ENCODE peak calls at places on chromosomes 5 and 9, in ten cellular contexts. B is coronary artery; Q is OCI-LY7; C is naive thymus-derived CD4-positive, alpha-beta T cell; X is PC-9; Z is GM23338; J is dorsolateral prefrontal cortex; L is osteoblast; F is cardiac muscle cell; E is neural progenitor cell. R is an unnamed sample.

GRCh38 chr9:94681508-94681907 is 42.2 kb upstream of the FBP1 start:
- DNase-seq in Q (peak; percentile 74), J (peak; percentile 71), L (peak; percentile 92), E (peak; percentile 82), X (peak; percentile 51), B (peak; percentile 84), Z (peak; percentile 80), C (peak; percentile 61), F (peak; percentile 79), R (no peak)

GRCh38 chr5:94575196-94575595 is 43.2 kb downstream of the KIAA0825 start:
- DNase-seq in F (no peak), L (no peak), E (no peak), C (no peak), Z (no peak), X (no peak), B (no peak), Q (no peak), J (no peak), R (no peak)

GRCh38 chr9:109139851-109140250 is 20.1 kb upstream of the TMEM245 start:
- DNase-seq in X (no peak), B (no peak), E (no peak), F (no peak), J (no peak), Q (no peak), C (no peak), Z (no peak), L (no peak), R (no peak)

GRCh38 chr9:5269249-5269715 is 35.2 kb downstream of the RLN2 start:
- DNase-seq in F (peak; percentile 8), Q (no peak), E (peak; percentile 18), C (no peak), X (peak; percentile 33), L (peak; percentile 50), J (no peak), B (no peak), Z (peak; percentile 89), R (no peak)

GRCh38 chr5:132422720-132423442 is 53.4 kb downstream of the SLC22A5 start:
- DNase-seq in L (no peak), Z (no peak), B (no peak), F (peak; percentile 55), E (no peak), J (no peak), Q (peak; percentile 69), X (peak; percentile 83), C (no peak), R (no peak)

GRCh38 chr5:88660326-88660946 is 222.5 kb downstream of the MEF2C start:
- DNase-seq in Z (peak; percentile 73), C (no peak), F (no peak), Q (peak; percentile 13), B (no peak), L (peak; percentile 84), X (peak; percentile 74), E (peak; percentile 68), J (peak; percentile 78), R (no peak)

GRCh38 chr5:150487199-150488061 is 20.5 kb upstream of the NDST1 start:
- DNase-seq in Q (peak; percentile 79), B (no peak), X (no peak), J (peak; percentile 63), Z (no peak), L (peak; percentile 86), F (no peak), E (no peak), C (no peak), R (no peak)

GRCh38 chr9:33159760-33160127 is 7.4 kb downstream of the B4GALT1 start:
- DNase-seq in C (peak; percentile 69), F (no peak), B (peak; percentile 76), E (no peak), X (peak; percentile 73), L (peak; percentile 68), Z (no peak), Q (peak; percentile 50), J (no peak), R (no peak)

GRCh38 chr5:172642046-172642409 is 965 bp downstream of the NEURL1B start:
- DNase-seq in C (no peak), L (peak; percentile 85), J (no peak), X (no peak), Q (no peak), E (no peak), F (peak; percentile 20), B (no peak), Z (no peak), R (no peak)

GRCh38 chr5:147464211-147464610 is 45.7 kb downstream of the DPYSL3 start:
- DNase-seq in F (peak; percentile 41), C (no peak), L (no peak), B (no peak), X (no peak), E (peak; percentile 60), J (no peak), Z (peak; percentile 97), Q (peak; percentile 20), R (no peak)

GRCh38 chr5:128121679-128122078 is 38.1 kb downstream of the SLC12A2 start:
- DNase-seq in B (no peak), Z (no peak), X (peak; percentile 76), E (no peak), F (no peak), J (no peak), L (no peak), C (no peak), Q (no peak), R (no peak)

GRCh38 chr5:167244583-167244982 is 1046.9 kb upstream of the WWC1 start:
- DNase-seq in F (peak; percentile 32), B (no peak), Q (no peak), E (peak; percentile 80), C (no peak), J (no peak), Z (peak; percentile 79), L (no peak), X (no peak), R (no peak)

GRCh38 chr9:90007516-90008430 is 403.0 kb downstream of the GADD45G start:
- DNase-seq in Z (peak; percentile 21), Q (no peak), F (no peak), C (no peak), J (no peak), L (peak; percentile 83), X (no peak), E (no peak), B (no peak), R (no peak)

GRCh38 chr5:15620501-15620900 is 120.5 kb downstream of the FBXL7 start:
- DNase-seq in Q (no peak), C (no peak), F (no peak), X (no peak), Z (no peak), L (peak; percentile 77), J (no peak), E (no peak), B (peak; percentile 77), R (no peak)

GRCh38 chr9:130010151-130010988 is 32.6 kb downstream of the FNBP1 start:
- DNase-seq in B (no peak), Q (no peak), F (no peak), C (no peak), Z (no peak), J (no peak), X (no peak), E (no peak), L (peak; percentile 14), R (no peak)

GRCh38 chr5:123036391-123037103 is at the start of gene PPIC:
- DNase-seq in E (peak; percentile 77), L (peak; percentile 98), C (no peak), J (peak; percentile 66), Q (no peak), X (peak; percentile 54), F (peak; percentile 89), Z (peak; percentile 85), B (peak; percentile 94), R (no peak)

GRCh38 chr5:115179959-115180709 is 10.4 kb upstream of the TRIM36 start:
- DNase-seq in Q (no peak), C (peak; percentile 25), X (no peak), J (peak; percentile 51), L (peak; percentile 83), F (peak; percentile 70), E (peak; percentile 92), Z (peak; percentile 84), B (no peak), R (no peak)
- H3K27ac ChIP-seq in Q (no peak overlapping the region), C (no peak overlapping the region), X (no peak overlapping the region), J (no peak overlapping the region), L (no peak overlapping the region), F (no peak overlapping the region), E (no peak overlapping the region), Z (no peak overlapping the region), B (peak overlapping the region; percentile 57), R (peak overlapping the region; percentile 14)

DNA sequence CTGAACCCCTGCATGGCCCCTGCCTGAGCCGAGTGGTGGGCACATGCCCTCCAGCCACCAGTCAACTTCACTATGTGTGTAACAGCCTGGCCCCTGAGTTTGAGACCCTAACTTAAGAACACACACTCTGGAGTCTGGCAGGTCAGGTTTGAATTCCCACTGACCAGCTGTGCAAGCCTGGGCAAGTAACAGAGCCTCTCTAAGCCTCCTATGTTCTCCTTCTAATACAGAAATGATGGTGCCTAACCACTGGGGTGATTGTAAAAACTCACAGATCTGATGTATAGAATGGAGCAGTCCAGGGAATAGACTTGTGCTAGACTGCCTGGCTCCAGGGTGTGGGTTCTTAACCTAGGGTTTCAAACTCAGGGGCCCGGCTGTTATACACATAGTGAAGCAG is 16.7 kb upstream of the AKNA start:
- DNase-seq in B (no peak), E (no peak), Z (no peak), Q (no peak), J (no peak), F (no peak), C (no peak), X (no peak), L (no peak), R (no peak)
- H3K27ac ChIP-seq in B (no peak overlapping the region), E (no peak overlapping the region), Z (no peak overlapping the region), Q (no peak overlapping the region), J (no peak overlapping the region), F (no peak overlapping the region), C (no peak overlapping the region), X (no peak overlapping the region), L (no peak overlapping the region), R (no peak overlapping the region)

GRCh38 chr5:71621268-71621667 is 34.1 kb downstream of the MCCC2 start:
- DNase-seq in X (no peak), J (no peak), E (no peak), B (no peak), L (no peak), C (no peak), Q (no peak), Z (no peak), F (no peak), R (no peak)

GRCh38 chr5:71615809-71616208 is 28.7 kb downstream of the MCCC2 start:
- DNase-seq in X (no peak), Z (no peak), E (no peak), Q (no peak), B (no peak), F (no peak), C (no peak), J (no peak), L (no peak), R (no peak)

GRCh38 chr5:71623221-71623794 is 36.2 kb downstream of the MCCC2 start:
- DNase-seq in E (no peak), Z (no peak), X (no peak), L (no peak), B (no peak), C (no peak), F (no peak), J (no peak), Q (no peak), R (no peak)

GRCh38 chr5:71620630-71621029 is 33.5 kb downstream of the MCCC2 start:
- DNase-seq in C (no peak), J (no peak), F (no peak), X (no peak), Q (no peak), E (no peak), Z (no peak), B (no peak), L (no peak), R (no peak)
- H3K27ac ChIP-seq in C (no peak overlapping the region), J (no peak overlapping the region), F (no peak overlapping the region), X (no peak overlapping the region), Q (no peak overlapping the region), E (no peak overlapping the region), Z (no peak overlapping the region), B (no peak overlapping the region), L (no peak overlapping the region), R (no peak overlapping the region)

GRCh38 chr5:56050566-56051292 is 56.0 kb upstream of the IL6ST start:
- DNase-seq in C (peak; percentile 69), E (no peak), J (no peak), L (no peak), X (no peak), Z (peak; percentile 9), F (peak; percentile 17), Q (no peak), B (no peak), R (no peak)
- H3K27ac ChIP-seq in C (peak overlapping the region; percentile 62), E (no peak overlapping the region), J (no peak overlapping the region), L (no peak overlapping the region), X (no peak overlapping the region), Z (no peak overlapping the region), F (peak overlapping the region; percentile 52), Q (no peak overlapping the region), B (no peak overlapping the region), R (no peak overlapping the region)